ENCODE peak calls at places on chromosome 4, in seven cellular contexts. T is effector memory CD8-positive, alpha-beta T cell; R is NCI-H1436; H is heart left ventricle; O is ovary; Y is astrocyte of the cerebellum; W is GM23248. J is an unnamed sample.

GRCh38 chr4:114659386-114660008 is 60.9 kb downstream of the UGT8 start:
- DNase-seq in T (peak), R (peak), H (peak), O (no peak), Y (peak), W (peak), J (peak)

GRCh38 chr4:150970685-150971151 is 44.4 kb downstream of the LRBA start:
- DNase-seq in T (no peak), R (no peak), H (no peak), O (no peak), Y (no peak), W (no peak), J (no peak)

GRCh38 chr4:75686346-75686745 is 13.1 kb upstream of the G3BP2 start:
- DNase-seq in T (peak), R (no peak), H (no peak), O (no peak), Y (no peak), W (peak), J (no peak)

GRCh38 chr4:100379583-100380105 is 138.2 kb downstream of the EMCN start:
- DNase-seq in T (no peak), R (no peak), H (no peak), O (no peak), Y (no peak), W (no peak), J (no peak)

GRCh38 chr4:184419976-184420375 is 54.4 kb downstream of the IRF2 start:
- DNase-seq in T (no peak), R (no peak), H (no peak), O (no peak), Y (no peak), W (no peak), J (no peak)

GRCh38 chr4:1544861-1545275 is 138.6 kb upstream of the NKX1-1 start:
- DNase-seq in T (no peak), R (no peak), H (no peak), O (peak), Y (no peak), W (no peak), J (peak)

GRCh38 chr4:77905651-77906263 is 43.1 kb downstream of the MRPL1 start:
- DNase-seq in T (no peak), R (no peak), H (no peak), O (no peak), Y (no peak), W (no peak), J (no peak)

GRCh38 chr4:122765702-122766352 is 33.3 kb downstream of the BBS12 start:
- DNase-seq in T (no peak), R (no peak), H (no peak), O (no peak), Y (no peak), W (peak), J (no peak)

GRCh38 chr4:94974773-94975172 is 217.0 kb downstream of the BMPR1B start:
- DNase-seq in T (no peak), R (no peak), H (no peak), O (no peak), Y (peak), W (peak), J (no peak)

GRCh38 chr4:123170843-123171242 is 225.8 kb upstream of the SPRY1 start:
- DNase-seq in T (no peak), R (no peak), H (no peak), O (no peak), Y (no peak), W (no peak), J (no peak)

GRCh38 chr4:109444182-109444844 is 10.7 kb downstream of the SEC24B start:
- DNase-seq in T (no peak), R (no peak), H (no peak), O (no peak), Y (no peak), W (no peak), J (no peak)

GRCh38 chr4:1600811-1601532 is 83.1 kb downstream of the FAM53A start:
- DNase-seq in T (no peak), R (no peak), H (no peak), O (no peak), Y (no peak), W (no peak), J (no peak)

GRCh38 chr4:127162741-127163140 is 470.0 kb upstream of the INTU start:
- DNase-seq in T (no peak), R (no peak), H (no peak), O (no peak), Y (no peak), W (peak), J (no peak)

GRCh38 chr4:10524196-10524833 is 67.1 kb upstream of the ZNF518B start:
- DNase-seq in T (no peak), R (no peak), H (no peak), O (no peak), Y (no peak), W (no peak), J (no peak)

GRCh38 chr4:57763070-57763469 is 652.9 kb upstream of the IGFBP7 start:
- DNase-seq in T (no peak), R (no peak), H (no peak), O (no peak), Y (no peak), W (no peak), J (no peak)

GRCh38 chr4:153096344-153096743 is 107.9 kb upstream of the TRIM2 start:
- DNase-seq in T (no peak), R (no peak), H (no peak), O (no peak), Y (no peak), W (no peak), J (no peak)

GRCh38 chr4:102551946-102552575 is 50.9 kb downstream of the NFKB1 start:
- DNase-seq in T (no peak), R (no peak), H (no peak), O (no peak), Y (no peak), W (no peak), J (no peak)

GRCh38 chr4:152189451-152190179 is 346.3 kb downstream of the FBXW7 start:
- DNase-seq in T (no peak), R (no peak), H (no peak), O (no peak), Y (no peak), W (no peak), J (no peak)

GRCh38 chr4:15756361-15756861 is 21.7 kb upstream of the CD38 start:
- DNase-seq in T (peak), R (no peak), H (no peak), O (no peak), Y (no peak), W (peak), J (peak)

GRCh38 chr4:184066584-184067300 is 150.9 kb downstream of the ENPP6 start:
- DNase-seq in T (no peak), R (no peak), H (no peak), O (no peak), Y (no peak), W (no peak), J (no peak)

GRCh38 chr4:142523111-142523510 is 323.0 kb downstream of the INPP4B start:
- DNase-seq in T (no peak), R (no peak), H (no peak), O (no peak), Y (no peak), W (no peak), J (no peak)

GRCh38 chr4:144709793-144710525 is 64.0 kb downstream of the HHIP start:
- DNase-seq in T (no peak), R (no peak), H (no peak), O (no peak), Y (peak), W (peak), J (no peak)

GRCh38 chr4:109214622-109215350 is 87.7 kb downstream of the COL25A1 start:
- DNase-seq in T (no peak), R (no peak), H (no peak), O (no peak), Y (no peak), W (peak), J (no peak)

GRCh38 chr4:18975916-18976610 is 954.5 kb upstream of the LCORL start:
- DNase-seq in T (no peak), R (no peak), H (no peak), O (no peak), Y (no peak), W (no peak), J (no peak)

GRCh38 chr4:40032785-40033184 is 23.9 kb upstream of the N4BP2 start:
- DNase-seq in T (no peak), R (no peak), H (no peak), O (no peak), Y (no peak), W (no peak), J (no peak)

GRCh38 chr4:35365186-35365585 is 879.1 kb downstream of the ARAP2 start:
- DNase-seq in T (no peak), R (no peak), H (no peak), O (no peak), Y (no peak), W (no peak), J (no peak)

GRCh38 chr4:80199004-80199579 is 1.8 kb downstream of the PRDM8 start:
- DNase-seq in T (no peak), R (no peak), H (no peak), O (no peak), Y (no peak), W (no peak), J (no peak)

GRCh38 chr4:29711226-29711625 is 1008.9 kb upstream of the PCDH7 start:
- DNase-seq in T (no peak), R (no peak), H (no peak), O (no peak), Y (no peak), W (no peak), J (no peak)

GRCh38 chr4:2371765-2372487 is 46.5 kb downstream of the ZFYVE28 start:
- DNase-seq in T (no peak), R (no peak), H (no peak), O (peak), Y (no peak), W (no peak), J (no peak)

GRCh38 chr4:44861756-44862155 is 135.4 kb upstream of the GNPDA2 start:
- DNase-seq in T (no peak), R (no peak), H (no peak), O (no peak), Y (no peak), W (no peak), J (no peak)

GRCh38 chr4:2964077-2964471 is 703 bp downstream of the GRK4 start:
- DNase-seq in T (no peak), R (no peak), H (no peak), O (no peak), Y (no peak), W (peak), J (no peak)

GRCh38 chr4:40307627-40308497 is 27.3 kb upstream of the CHRNA9 start:
- DNase-seq in T (peak), R (no peak), H (peak), O (no peak), Y (no peak), W (no peak), J (no peak)

GRCh38 chr4:72418458-72418857 is 150.6 kb downstream of the ADAMTS3 start:
- DNase-seq in T (no peak), R (peak), H (peak), O (peak), Y (peak), W (peak), J (no peak)

GRCh38 chr4:62135565-62136156 is 935.5 kb downstream of the ADGRL3 start:
- DNase-seq in T (no peak), R (no peak), H (no peak), O (no peak), Y (peak), W (no peak), J (no peak)

GRCh38 chr4:55395218-55395528 is 584 bp upstream of the TMEM165 start:
- DNase-seq in T (no peak), R (no peak), H (no peak), O (no peak), Y (no peak), W (no peak), J (no peak)

GRCh38 chr4:110055014-110055768 is 142.5 kb downstream of the EGF start:
- DNase-seq in T (no peak), R (no peak), H (no peak), O (no peak), Y (no peak), W (peak), J (no peak)

GRCh38 chr4:58360354-58361133 is 1250.4 kb upstream of the IGFBP7 start:
- DNase-seq in T (no peak), R (no peak), H (no peak), O (no peak), Y (no peak), W (no peak), J (no peak)

GRCh38 chr4:108730579-108730978 is 32.3 kb downstream of the ETNPPL start:
- DNase-seq in T (no peak), R (no peak), H (no peak), O (no peak), Y (no peak), W (peak), J (no peak)

J was measured in KG1.